ENCODE peak calls at places on chromosomes 6 and 20, in five cellular contexts. H is BJ, C is breast epithelium, U is uterus, B is endodermal cell. S is an unnamed sample.

GRCh38 chr20:21569586-21569985 is 55.7 kb upstream of the NKX2-2 start:
- DNase-seq in B (no peak), C (no peak), U (no peak), H (no peak), S (no peak)

GRCh38 chr6:46491201-46491788 is at the start of gene RCAN2:
- DNase-seq in B (peak), H (no peak), C (peak), U (peak), S (peak)

GRCh38 chr20:44091026-44091425 is 96.0 kb downstream of the JPH2 start:
- DNase-seq in H (no peak), U (no peak), B (no peak), C (no peak), S (no peak)

GRCh38 chr20:19745106-19745505 is 13.0 kb upstream of the RIN2 start:
- DNase-seq in H (no peak), B (no peak), C (no peak), U (no peak), S (no peak)

GRCh38 chr20:59055302-59055701 is 12.7 kb upstream of the PRELID3B start:
- DNase-seq in C (no peak), U (no peak), B (no peak), H (no peak), S (peak)

GRCh38 chr6:1208876-1209275 is 103.0 kb upstream of the FOXQ1 start:
- DNase-seq in H (no peak), C (no peak), B (no peak), U (no peak), S (no peak)

GRCh38 chr20:33261465-33261864 is 21.5 kb upstream of the BPIFB1 start:
- DNase-seq in B (peak), C (no peak), H (no peak), U (no peak), S (no peak)

GRCh38 chr6:116990679-116991078 is 113.6 kb downstream of the RFX6 start:
- DNase-seq in H (no peak), B (no peak), C (no peak), U (no peak), S (no peak)

GRCh38 chr6:107057679-107058078 is 29.7 kb downstream of the MTRES1 start:
- DNase-seq in H (no peak), C (no peak), B (no peak), U (no peak), S (no peak)

GRCh38 chr6:127289934-127290333 is 23.3 kb downstream of the RNF146 start:
- DNase-seq in C (no peak), U (no peak), B (no peak), H (no peak), S (no peak)

GRCh38 chr6:157244175-157244574 is 79.1 kb downstream of the TMEM242 start:
- DNase-seq in B (no peak), H (peak), C (no peak), U (no peak), S (no peak)

GRCh38 chr6:112016335-112016734 is 37.6 kb upstream of the CCN6 start:
- DNase-seq in C (no peak), H (no peak), B (no peak), U (no peak), S (peak)

GRCh38 chr6:111925296-111925695 is 52.0 kb upstream of the FYN start:
- DNase-seq in B (no peak), U (no peak), C (no peak), H (peak), S (peak)

GRCh38 chr6:64330694-64331309 is 695.2 kb downstream of the PHF3 start:
- DNase-seq in B (peak), C (peak), H (no peak), U (peak), S (peak)

GRCh38 chr6:105994522-105995402 is 91.4 kb upstream of the PRDM1 start:
- DNase-seq in U (peak), H (peak), C (peak), B (peak), S (peak)

GRCh38 chr20:55266361-55266760 is 739.0 kb downstream of the CBLN4 start:
- DNase-seq in C (no peak), U (no peak), H (no peak), B (no peak), S (no peak)
- TF ChIP-seq CTCF in C (no peak), U (no peak), H (no peak), B (no peak), S (no peak)

GRCh38 chr6:16403831-16404230 is 165.4 kb downstream of the GMPR start:
- DNase-seq in U (no peak), C (no peak), H (no peak), B (no peak), S (no peak)
- TF ChIP-seq CTCF in U (no peak), C (no peak), H (no peak), B (peak), S (peak)

GRCh38 chr6:7671581-7671980 is 54.3 kb upstream of the BMP6 start:
- DNase-seq in C (no peak), B (no peak), H (peak), U (no peak), S (no peak)

GRCh38 chr6:7672066-7673062 is 53.5 kb upstream of the BMP6 start:
- DNase-seq in U (no peak), C (no peak), B (no peak), H (no peak), S (no peak)

GRCh38 chr6:7671076-7671475 is 54.8 kb upstream of the BMP6 start:
- DNase-seq in C (no peak), H (peak), B (no peak), U (no peak), S (no peak)

GRCh38 chr6:7673063-7673536 is 52.8 kb upstream of the BMP6 start:
- DNase-seq in U (peak), C (peak), H (peak), B (peak), S (peak)

DNA sequence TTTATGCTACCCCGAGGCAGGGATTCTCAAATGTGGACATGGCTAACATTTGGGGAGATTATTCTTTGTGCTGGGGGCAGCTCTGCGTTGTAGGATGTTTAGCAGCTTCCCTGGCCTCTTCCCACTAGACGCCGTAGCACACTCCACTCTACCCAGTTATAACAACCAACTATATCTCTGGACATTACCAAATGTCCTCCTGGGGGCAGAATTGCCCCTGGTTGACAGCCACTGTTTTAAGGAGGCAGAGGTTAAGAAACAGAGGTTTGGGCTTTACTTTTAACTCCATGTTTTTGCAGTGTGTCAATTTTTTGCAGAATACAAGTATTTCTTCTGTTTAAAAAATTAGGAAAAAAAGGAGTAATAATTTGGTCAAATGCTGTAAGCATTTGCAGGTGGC is 56.2 kb upstream of the BMP6 start:
- DNase-seq in H (no peak), C (no peak), B (no peak), U (no peak), S (no peak)
- TF ChIP-seq CTCF in H (no peak), C (no peak), B (peak), U (no peak), S (no peak)

GRCh38 chr20:51310216-51310615 is 232.3 kb downstream of the NFATC2 start:
- DNase-seq in U (no peak), B (no peak), H (no peak), C (no peak), S (no peak)

GRCh38 chr20:51315390-51315789 is 227.1 kb downstream of the NFATC2 start:
- DNase-seq in B (no peak), C (no peak), U (no peak), H (no peak), S (no peak)

GRCh38 chr20:51312480-51312783 is 230.1 kb downstream of the NFATC2 start:
- DNase-seq in U (no peak), C (no peak), H (no peak), B (peak), S (no peak)

GRCh38 chr20:51311636-51312479 is 230.7 kb downstream of the NFATC2 start:
- DNase-seq in U (no peak), C (no peak), H (no peak), B (peak), S (no peak)

GRCh38 chr20:51313275-51313898 is 229.1 kb downstream of the NFATC2 start:
- DNase-seq in H (no peak), U (no peak), B (peak), C (no peak), S (no peak)
- TF ChIP-seq CTCF in H (no peak), U (no peak), B (no peak), C (no peak), S (no peak)

S was measured in activated CD8-positive, alpha-beta T cell treated with anti-CD3 and anti-CD28 coated beads for 36 hours.